ENCODE peak calls at places on chromosomes 11 and 22, in nine cellular contexts. W, X, I, G, N, A, Q, J and K are unnamed samples.

GRCh38 chr11:61103851-61104423 is 1.6 kb downstream of the CD5 start:
- DNase-seq in J (no peak), Q (no peak), A (no peak), I (no peak), N (no peak), X (no peak), G (no peak), W (no peak), K (no peak)

GRCh38 chr11:5369793-5370192 is 13.8 kb upstream of the OR51M1 start:
- DNase-seq in A (peak), N (no peak), J (no peak), G (no peak), X (peak), I (no peak), W (peak), Q (no peak), K (no peak)

GRCh38 chr11:32374261-32374711 is 61.1 kb downstream of the WT1 start:
- DNase-seq in J (peak), G (peak), X (peak), Q (peak), N (peak), A (no peak), W (no peak), I (peak), K (no peak)

GRCh38 chr11:128500488-128500887 is 86.9 kb downstream of the ETS1 start:
- DNase-seq in W (no peak), J (no peak), G (no peak), N (no peak), X (no peak), A (no peak), I (no peak), Q (no peak), K (no peak)

GRCh38 chr11:19508166-19508565 is 204.5 kb upstream of the NAV2 start:
- DNase-seq in G (no peak), J (no peak), N (peak), A (peak), X (no peak), W (peak), Q (no peak), I (no peak), K (no peak)

GRCh38 chr11:13348305-13348704 is 70.7 kb downstream of the BMAL1 start:
- DNase-seq in Q (no peak), N (no peak), G (no peak), J (no peak), A (no peak), W (no peak), X (no peak), I (no peak), K (no peak)

GRCh38 chr11:84906995-84907394 is 720.1 kb downstream of the DLG2 start:
- DNase-seq in A (no peak), J (no peak), I (no peak), Q (no peak), W (peak), X (no peak), N (no peak), G (no peak), K (no peak)

GRCh38 chr11:87030458-87031054 is 7.2 kb upstream of the TMEM135 start:
- DNase-seq in W (no peak), I (peak), Q (no peak), G (no peak), X (no peak), A (no peak), N (no peak), J (no peak), K (no peak)

GRCh38 chr11:129320485-129320884 is 55.2 kb upstream of the BARX2 start:
- DNase-seq in Q (no peak), N (no peak), G (peak), W (no peak), I (no peak), J (no peak), X (no peak), A (no peak), K (no peak)

GRCh38 chr11:70568504-70569172 is 170.3 kb downstream of the CTTN start:
- DNase-seq in N (peak), X (peak), I (no peak), Q (no peak), G (peak), A (peak), J (no peak), W (peak), K (peak)

GRCh38 chr11:68506908-68507307 is 46.4 kb downstream of the PPP6R3 start:
- DNase-seq in A (no peak), Q (no peak), N (no peak), X (no peak), I (no peak), W (no peak), J (no peak), G (no peak), K (no peak)

GRCh38 chr22:48182036-48182435 is 1419.6 kb downstream of the TBC1D22A start:
- DNase-seq in X (peak), I (no peak), Q (no peak), J (no peak), A (no peak), G (no peak), W (no peak), N (no peak), K (no peak)

GRCh38 chr11:64776875-64777274 is 1.5 kb downstream of the SF1 start:
- DNase-seq in I (no peak), N (no peak), X (no peak), G (peak), Q (no peak), A (no peak), W (no peak), J (no peak), K (no peak)

GRCh38 chr11:57434640-57435546 is 8.0 kb upstream of the SLC43A3 start:
- DNase-seq in W (peak), A (peak), I (no peak), J (no peak), N (no peak), X (no peak), Q (peak), G (no peak), K (no peak)

GRCh38 chr22:46012881-46013281 is 35.9 kb upstream of the WNT7B start:
- DNase-seq in I (no peak), Q (no peak), N (no peak), J (no peak), G (peak), X (peak), A (no peak), W (no peak), K (peak)

GRCh38 chr11:65417221-65417701 is 5.3 kb upstream of the NEAT1 start:
- DNase-seq in I (peak), X (no peak), G (peak), Q (no peak), W (no peak), N (peak), J (no peak), A (no peak), K (peak)

GRCh38 chr22:45602824-45603301 is 68.8 kb upstream of the ATXN10 start:
- DNase-seq in W (no peak), G (no peak), X (no peak), Q (no peak), J (no peak), I (no peak), A (peak), N (no peak), K (no peak)

GRCh38 chr22:50218996-50219727 is 18.4 kb downstream of the SELENOO start:
- DNase-seq in I (no peak), A (no peak), X (no peak), N (peak), G (peak), W (peak), Q (no peak), J (no peak), K (peak)

GRCh38 chr11:103396237-103396636 is 287.0 kb downstream of the DYNC2H1 start:
- DNase-seq in N (no peak), X (no peak), W (no peak), J (no peak), Q (no peak), A (no peak), I (no peak), G (no peak), K (no peak)

GRCh38 chr11:40384991-40385390 is 1074.5 kb downstream of the LRRC4C start:
- DNase-seq in I (no peak), G (no peak), W (peak), X (no peak), A (no peak), N (no peak), Q (no peak), J (no peak), K (no peak)

GRCh38 chr22:27383896-27384295 is 417.7 kb downstream of the MN1 start:
- DNase-seq in N (no peak), X (no peak), J (no peak), Q (no peak), G (no peak), A (no peak), I (no peak), W (no peak), K (no peak)

GRCh38 chr11:101436511-101437142 is 147.2 kb downstream of the TRPC6 start:
- DNase-seq in Q (no peak), A (peak), I (no peak), W (no peak), J (no peak), X (peak), G (peak), N (no peak), K (no peak)

GRCh38 chr22:39170825-39171622 is 18.5 kb upstream of the CBX7 start:
- DNase-seq in X (peak), Q (peak), I (peak), N (peak), G (peak), J (peak), A (peak), W (peak), K (peak)